ENCODE peak calls at places on chromosomes 1 and 21, in five cellular contexts. Q is left ventricle myocardium inferior; W is CD8-positive, alpha-beta T cell; O is HepG2; H is tibial nerve. Y is an unnamed sample.

GRCh38 chr1:180948357-180948756 is 35.7 kb downstream of the KIAA1614 start:
- DNase-seq in O (no peak), Q (no peak), H (no peak), W (no peak), Y (no peak)

GRCh38 chr1:197150336-197151005 is 4.0 kb upstream of the ASPM start:
- DNase-seq in Q (no peak), H (no peak), O (no peak), W (no peak), Y (no peak)

GRCh38 chr1:204672482-204673216 is 12.9 kb downstream of the LRRN2 start:
- DNase-seq in H (no peak), W (no peak), Q (no peak), O (no peak), Y (no peak)

GRCh38 chr1:183635112-183635605 is 424 bp downstream of the ARPC5 start:
- DNase-seq in W (peak), H (no peak), Q (peak), O (no peak), Y (no peak)

GRCh38 chr1:234643111-234643849 is 33.3 kb upstream of the IRF2BP2 start:
- DNase-seq in H (no peak), O (peak), Q (no peak), W (no peak), Y (no peak)

GRCh38 chr21:25062061-25062460 is 545.2 kb downstream of the MRPL39 start:
- DNase-seq in W (no peak), O (no peak), H (no peak), Q (no peak), Y (no peak)

GRCh38 chr1:84117868-84118267 is 26.2 kb upstream of the PRKACB start:
- DNase-seq in W (no peak), O (no peak), H (no peak), Q (no peak), Y (no peak)

GRCh38 chr1:213067366-213067765 is 16.3 kb downstream of the RPS6KC1 start:
- DNase-seq in O (no peak), H (no peak), W (no peak), Q (no peak), Y (no peak)

DNA sequence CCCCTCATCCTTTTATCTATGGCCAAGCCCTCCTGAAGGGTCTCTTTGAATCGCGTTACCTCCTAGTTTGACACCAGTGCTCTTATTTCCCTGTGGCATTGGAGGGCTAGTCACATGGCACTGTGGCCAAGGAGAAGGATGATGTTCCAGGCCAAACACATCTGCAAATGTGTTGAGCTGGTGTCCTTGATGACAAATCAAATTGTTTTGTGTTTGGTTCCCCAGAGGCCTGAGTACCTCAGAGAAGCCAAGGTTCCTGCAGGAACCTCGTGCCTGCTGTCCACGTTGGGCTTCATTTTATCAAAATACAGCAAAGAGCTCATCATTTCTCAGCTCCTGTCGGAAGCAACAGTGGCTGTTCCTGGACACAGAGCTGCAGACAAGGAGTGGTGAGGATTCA is 20.7 kb downstream of the NDUFS5 start:
- DNase-seq in Q (no peak), H (no peak), O (no peak), W (no peak), Y (no peak)
- H3K27ac ChIP-seq in Q (peak), H (no peak), O (no peak), W (no peak), Y (no peak)

DNA sequence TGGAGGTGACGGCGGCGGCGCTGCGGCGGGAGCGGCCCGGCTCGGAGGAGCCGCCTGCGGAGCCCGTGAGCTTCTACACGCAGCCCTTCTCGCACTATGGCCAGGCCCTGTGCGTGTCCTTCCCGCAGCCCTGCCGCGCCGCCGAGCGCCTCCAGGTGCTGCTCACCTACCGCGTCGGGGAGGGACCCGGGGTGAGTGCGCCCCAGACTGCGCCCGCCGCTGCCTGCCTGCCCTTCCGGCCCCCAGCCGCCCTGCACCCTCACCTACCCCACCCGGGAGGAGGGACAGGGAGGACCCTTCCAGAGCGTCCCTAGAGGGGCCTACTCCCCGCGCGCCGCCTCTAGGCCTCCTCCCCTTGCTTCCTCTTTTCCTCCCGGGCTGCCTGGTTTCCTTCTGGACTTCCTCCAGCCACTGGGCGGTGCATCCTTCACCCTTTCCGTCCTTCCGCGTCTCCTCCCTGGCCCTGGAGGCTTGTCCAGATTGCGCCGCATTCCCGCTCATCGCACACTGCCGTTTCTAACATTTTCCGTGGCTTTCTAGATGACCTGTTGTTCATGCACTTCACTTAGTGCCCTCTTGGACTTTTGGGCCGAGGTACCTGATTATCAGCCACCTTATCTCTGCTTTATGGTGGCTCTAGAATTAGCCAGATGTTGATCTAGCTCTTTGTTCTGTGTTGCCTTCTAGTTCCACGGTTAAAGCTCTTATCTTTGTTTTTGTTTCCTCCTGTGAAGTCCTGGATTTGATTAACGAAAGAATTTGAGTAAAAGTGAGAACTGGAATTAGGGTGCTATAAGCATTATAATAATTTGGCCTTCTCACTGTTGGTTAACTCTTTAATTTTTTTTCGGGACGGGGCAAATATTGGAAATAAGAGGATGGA is 716 bp downstream of the RNPEP start:
- DNase-seq in H (peak), Q (peak), W (peak), O (peak), Y (peak)
- H3K27ac ChIP-seq in H (peak), Q (peak), W (peak), O (peak), Y (peak)

GRCh38 chr1:155070721-155071556 is 7.4 kb downstream of the EFNA4 start:
- DNase-seq in O (peak), Q (peak), H (no peak), W (peak), Y (peak)
- H3K27ac ChIP-seq in O (no peak), Q (peak), H (peak), W (peak), Y (peak)

DNA sequence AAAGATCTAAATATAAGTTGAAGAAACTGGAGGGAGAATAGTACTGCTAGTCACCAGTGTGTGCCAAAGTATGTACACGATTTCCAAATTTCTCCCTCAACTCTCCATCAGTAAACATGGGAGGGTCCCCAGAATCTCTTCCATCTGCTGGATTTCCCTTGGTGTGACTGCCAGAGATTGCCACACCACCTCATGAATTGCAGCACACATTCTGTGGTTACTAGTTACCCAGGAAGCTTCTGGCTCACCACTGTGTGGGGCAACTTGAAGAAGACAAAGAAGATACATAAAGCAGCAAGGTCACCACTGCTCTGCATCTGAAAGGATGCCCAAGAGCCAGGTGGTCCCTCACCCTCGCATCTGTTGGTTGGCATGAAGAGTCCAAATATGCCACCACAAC is 191.7 kb upstream of the ESRRG start:
- DNase-seq in H (no peak), O (no peak), Q (no peak), W (no peak), Y (no peak)
- H3K27ac ChIP-seq in H (no peak), O (no peak), Q (no peak), W (no peak), Y (no peak)

GRCh38 chr1:92755541-92756351 is 29.2 kb downstream of the EVI5 start:
- DNase-seq in O (no peak), H (no peak), Q (peak), W (no peak), Y (no peak)
- H3K27ac ChIP-seq in O (no peak), H (no peak), Q (peak), W (no peak), Y (no peak)